ENCODE peak calls at places on chromosomes 5 and 9, in ten cellular contexts. U, L, Q, N, M, W, P, A, B and T are unnamed samples.

GRCh38 chr9:33458444-33458843 is 11.1 kb upstream of the AQP3 start:
- DNase-seq in U (peak; percentile 46), N (no peak), Q (no peak), W (no peak), L (no peak), M (no peak), B (no peak), P (no peak), A (no peak), T (no peak)

GRCh38 chr5:166648736-166649135 is 1642.7 kb upstream of the WWC1 start:
- DNase-seq in Q (no peak), B (no peak), N (no peak), L (no peak), W (no peak), U (no peak), A (no peak), M (no peak), P (no peak), T (no peak)

GRCh38 chr5:55467862-55468551 is 66.8 kb downstream of the PLPP1 start:
- DNase-seq in N (no peak), Q (no peak), P (no peak), U (no peak), B (no peak), W (no peak), M (no peak), L (no peak), A (no peak), T (no peak)

GRCh38 chr9:88523056-88523455 is 11.9 kb upstream of the NXNL2 start:
- DNase-seq in U (peak; percentile 84), M (peak; percentile 34), W (no peak), B (no peak), P (no peak), N (no peak), L (no peak), A (no peak), Q (no peak), T (no peak)

GRCh38 chr5:95822408-95823240 is at the start of gene GLRX:
- DNase-seq in M (peak; percentile 63), L (peak; percentile 47), U (peak; percentile 89), A (peak; percentile 80), P (peak; percentile 48), B (peak; percentile 47), W (peak; percentile 77), Q (peak; percentile 51), N (peak; percentile 33), T (peak; percentile 94)

GRCh38 chr5:114839360-114839759 is 330.3 kb downstream of the TRIM36 start:
- DNase-seq in M (no peak), U (no peak), N (no peak), A (no peak), P (no peak), W (no peak), Q (no peak), B (no peak), L (no peak), T (no peak)

GRCh38 chr9:33161589-33162132 is 5.5 kb downstream of the B4GALT1 start:
- DNase-seq in A (peak; percentile 94), M (no peak), B (no peak), L (no peak), Q (no peak), N (no peak), W (no peak), P (peak; percentile 70), U (no peak), T (no peak)

GRCh38 chr5:151085517-151086031 is 4.7 kb upstream of the TNIP1 start:
- DNase-seq in P (peak; percentile 51), A (no peak), W (peak; percentile 72), Q (no peak), N (no peak), L (no peak), U (peak; percentile 44), M (peak; percentile 71), B (peak; percentile 50), T (peak; percentile 75)

GRCh38 chr5:133456933-133457402 is 155.4 kb downstream of the FSTL4 start:
- DNase-seq in B (no peak), L (no peak), U (no peak), W (no peak), P (peak; percentile 43), M (no peak), N (no peak), A (no peak), Q (no peak), T (no peak)

GRCh38 chr5:178368278-178368677 is 135.7 kb upstream of the PHYKPL start:
- DNase-seq in P (no peak), Q (no peak), M (no peak), W (no peak), N (no peak), U (no peak), B (no peak), A (no peak), L (no peak), T (no peak)

GRCh38 chr5:142542906-142543305 is 143.0 kb downstream of the FGF1 start:
- DNase-seq in L (no peak), Q (no peak), P (no peak), B (no peak), A (no peak), M (no peak), N (no peak), U (peak; percentile 55), W (no peak), T (no peak)

DNA sequence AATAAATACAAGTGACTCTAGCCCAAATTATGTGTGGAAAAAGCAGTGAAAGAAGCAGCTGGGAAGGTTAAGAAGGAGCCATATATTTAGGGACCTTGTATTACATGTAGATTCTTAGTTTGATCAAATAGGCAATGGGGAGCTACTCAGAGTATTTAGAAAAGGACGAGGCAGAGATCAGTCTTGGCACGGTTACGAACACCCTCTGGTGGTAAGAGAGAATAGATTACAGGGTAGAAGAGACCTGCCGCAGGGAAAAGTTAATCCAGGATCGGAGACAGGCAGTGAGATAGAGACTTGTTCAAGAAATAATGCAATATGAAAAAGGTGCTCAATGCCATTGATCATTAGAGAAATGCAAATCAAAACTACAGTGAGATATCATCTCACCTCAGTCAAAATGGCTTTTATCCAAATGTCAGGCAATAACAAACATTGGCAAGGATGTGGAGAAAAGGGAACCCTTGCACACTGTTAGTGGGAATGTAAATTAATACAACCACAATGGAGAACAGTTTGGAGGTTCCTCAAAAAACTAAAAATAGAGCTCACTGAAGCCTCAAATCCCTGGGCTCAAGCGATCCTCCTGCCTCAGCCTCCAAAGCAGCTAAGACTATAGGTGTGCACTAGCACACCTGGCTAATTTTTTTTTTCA is 12.0 kb downstream of the INIP start:
- DNase-seq in B (peak; percentile 65), W (no peak), A (peak; percentile 29), M (no peak), U (peak; percentile 36), P (no peak), Q (no peak), L (no peak), N (no peak), T (no peak)
- TF ChIP-seq CTCF in B (peak; percentile 35), W (peak; percentile 35), A (peak; percentile 52), M (peak; percentile 26), U (peak; percentile 31), P (no peak), Q (peak; percentile 41), L (peak; percentile 72), N (peak; percentile 38), T (no peak)

DNA sequence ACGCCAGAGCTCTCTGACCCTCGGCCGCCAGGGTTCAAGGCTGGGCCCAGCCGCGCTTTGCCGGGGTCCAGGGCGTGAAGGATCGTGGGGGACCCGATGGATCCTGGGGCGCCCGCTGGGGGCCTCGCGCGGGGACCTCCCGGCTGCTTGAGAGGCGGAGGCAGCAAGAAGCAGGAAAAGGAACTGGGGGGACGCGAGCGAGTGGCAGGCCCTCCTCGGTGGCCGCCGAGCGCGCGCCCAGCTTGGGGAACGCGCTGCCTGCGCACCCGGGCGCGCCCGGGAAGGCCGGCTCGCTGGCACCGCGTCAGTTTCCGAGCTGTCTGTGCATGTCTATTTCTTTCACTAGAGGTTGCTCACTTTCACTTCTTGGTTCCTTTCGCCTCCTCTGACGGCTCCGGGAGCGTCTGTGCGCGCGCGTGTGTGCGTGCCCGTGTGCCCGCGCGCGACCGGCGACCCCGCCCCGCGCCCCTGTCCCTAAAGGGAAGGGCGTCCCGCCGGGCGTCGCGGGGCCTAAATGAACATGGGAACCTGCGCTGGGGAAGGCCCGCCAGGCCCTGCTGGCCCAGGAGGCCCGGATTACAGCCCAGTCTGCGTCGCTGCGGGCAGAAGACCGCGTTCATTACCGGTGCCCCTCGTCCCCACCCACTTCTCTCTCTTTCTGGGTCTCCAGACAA is 205.5 kb upstream of the IER5L start:
- DNase-seq in A (peak; percentile 83), N (peak; percentile 33), W (peak; percentile 86), M (peak; percentile 84), B (peak; percentile 91), U (peak; percentile 56), Q (no peak), P (peak; percentile 78), L (no peak), T (peak; percentile 72)
- TF ChIP-seq POLR2A in A (no peak), N (peak; percentile 57), W (no peak), M (peak; percentile 55), B (no peak), U (no peak), Q (no peak), P (peak; percentile 6), L (no peak), T (peak; percentile 31)

DNA sequence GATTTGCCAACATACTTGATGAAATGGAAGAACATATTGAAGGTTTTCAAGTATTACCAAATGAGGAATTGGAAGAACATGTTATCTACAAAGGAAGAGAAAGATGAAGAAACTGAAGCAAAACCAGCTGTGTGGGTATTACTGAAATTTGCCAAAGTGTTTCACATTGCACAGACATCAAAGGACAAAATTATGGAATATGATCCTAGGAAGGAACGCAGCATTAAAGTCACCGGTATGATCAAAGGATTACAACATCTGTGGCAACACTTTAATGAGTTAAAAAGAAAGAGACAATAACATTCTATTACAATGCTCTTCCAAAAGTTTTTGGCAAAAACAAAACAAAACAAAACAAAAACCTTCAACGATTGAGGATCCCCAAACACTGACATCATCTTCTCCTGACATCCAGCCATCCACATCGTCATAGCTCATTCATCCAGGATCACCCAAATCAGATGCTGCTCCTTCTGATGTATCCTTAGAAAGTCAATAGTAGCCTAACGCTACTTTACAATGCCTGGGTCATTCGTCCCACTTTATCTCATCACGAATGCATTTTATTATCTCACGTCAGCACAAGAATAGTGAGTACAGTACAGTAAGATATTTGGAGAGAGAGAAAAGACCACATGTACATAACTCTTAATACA is 61.3 kb upstream of the SMC5 start:
- DNase-seq in B (no peak), M (no peak), A (no peak), U (no peak), W (no peak), N (no peak), Q (no peak), L (no peak), P (no peak), T (no peak)
- TF ChIP-seq CTCF in B (no peak), M (no peak), A (no peak), U (no peak), W (no peak), N (no peak), Q (no peak), L (no peak), P (no peak), T (no peak)

DNA sequence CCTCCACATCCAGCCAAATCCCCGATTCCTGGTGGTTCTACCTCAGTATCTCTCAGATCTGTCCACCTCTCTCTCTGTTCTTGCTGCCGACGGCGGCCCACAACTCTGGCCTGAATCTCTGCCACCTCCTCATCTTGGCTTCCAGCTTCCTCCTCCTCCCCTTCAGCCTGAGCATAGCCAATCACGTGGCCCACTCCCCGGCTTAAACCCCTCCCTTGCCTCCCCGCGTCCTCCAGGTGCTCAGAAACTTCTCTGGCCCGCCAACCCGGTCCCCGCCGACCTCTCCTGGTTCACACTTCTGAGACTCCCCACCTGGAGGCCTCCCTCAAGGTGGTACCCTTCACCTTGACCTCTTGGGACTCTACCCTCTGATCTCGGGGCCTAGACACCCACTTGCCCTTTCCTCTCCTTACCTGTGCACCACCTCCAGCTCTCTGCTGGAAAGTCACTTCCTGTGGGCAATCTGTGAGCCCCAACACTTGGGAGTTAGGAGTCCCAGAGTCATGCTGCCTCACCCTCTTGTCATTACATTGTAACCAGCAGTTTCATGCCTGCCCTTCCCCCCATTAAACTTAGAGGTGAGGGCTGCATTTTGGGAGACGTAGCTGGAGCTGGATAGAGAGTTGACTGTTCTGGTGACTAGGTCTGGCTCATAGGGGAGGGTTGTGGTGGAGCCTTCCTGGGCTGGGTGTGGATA is 4.5 kb upstream of the SET start:
- DNase-seq in U (peak; percentile 76), L (no peak), B (peak; percentile 71), M (peak; percentile 66), N (peak; percentile 24), P (peak; percentile 89), W (peak; percentile 77), Q (peak; percentile 76), A (peak; percentile 94), T (peak; percentile 95)
- TF ChIP-seq POLR2A in U (peak; percentile 66), L (no peak), B (no peak), M (peak; percentile 59), N (peak; percentile 75), P (peak; percentile 61), W (no peak), Q (no peak), A (peak; percentile 67), T (peak; percentile 64)